ENCODE peak calls at places on chromosome 6, in four cellular contexts. One of them, this sample, is unnamed.

GRCh38 chr6:43951063-43951755 is 176.0 kb downstream of the MRPL14 start:
- DNase-seq in right lobe of liver: peak; percentile 91
- DNase-seq in ovary: peak; percentile 65
- DNase-seq in CD8-positive, alpha-beta memory T cell: no peak
- DNase-seq in this sample: no peak

GRCh38 chr6:160861824-160862223 is 129.7 kb upstream of the MAP3K4 start:
- DNase-seq in right lobe of liver: no peak
- DNase-seq in ovary: no peak
- DNase-seq in CD8-positive, alpha-beta memory T cell: no peak
- DNase-seq in this sample: no peak

GRCh38 chr6:105259912-105260889 is 80.4 kb upstream of the POPDC3 start:
- DNase-seq in right lobe of liver: no peak
- DNase-seq in ovary: no peak
- DNase-seq in CD8-positive, alpha-beta memory T cell: no peak
- DNase-seq in this sample: no peak

GRCh38 chr6:19699990-19700389 is 137.2 kb upstream of the ID4 start:
- DNase-seq in right lobe of liver: no peak
- DNase-seq in ovary: no peak
- DNase-seq in CD8-positive, alpha-beta memory T cell: no peak
- DNase-seq in this sample: no peak

GRCh38 chr6:40350193-40350941 is 236.8 kb downstream of the LRFN2 start:
- DNase-seq in right lobe of liver: no peak
- DNase-seq in ovary: no peak
- DNase-seq in CD8-positive, alpha-beta memory T cell: no peak
- DNase-seq in this sample: no peak

GRCh38 chr6:127967708-127968107 is 66.8 kb upstream of the THEMIS start:
- DNase-seq in right lobe of liver: no peak
- DNase-seq in ovary: no peak
- DNase-seq in CD8-positive, alpha-beta memory T cell: no peak
- DNase-seq in this sample: no peak

GRCh38 chr6:14383393-14384174 is 266.0 kb downstream of the CD83 start:
- DNase-seq in right lobe of liver: no peak
- DNase-seq in ovary: no peak
- DNase-seq in CD8-positive, alpha-beta memory T cell: no peak
- DNase-seq in this sample: no peak

GRCh38 chr6:149431905-149432775 is 32.1 kb downstream of the SUMO4 start:
- DNase-seq in right lobe of liver: peak; percentile 90
- DNase-seq in ovary: peak; percentile 91
- DNase-seq in CD8-positive, alpha-beta memory T cell: peak; percentile 89
- DNase-seq in this sample: peak; percentile 81

GRCh38 chr6:15371151-15371550 is 125.3 kb downstream of the JARID2 start:
- DNase-seq in right lobe of liver: no peak
- DNase-seq in ovary: no peak
- DNase-seq in CD8-positive, alpha-beta memory T cell: no peak
- DNase-seq in this sample: no peak

GRCh38 chr6:112145080-112145573 is 57.7 kb downstream of the FAM229B start:
- DNase-seq in right lobe of liver: no peak
- DNase-seq in ovary: no peak
- DNase-seq in CD8-positive, alpha-beta memory T cell: no peak
- DNase-seq in this sample: no peak

GRCh38 chr6:140434761-140435160 is 1060.3 kb upstream of the CITED2 start:
- DNase-seq in right lobe of liver: no peak
- DNase-seq in ovary: no peak
- DNase-seq in CD8-positive, alpha-beta memory T cell: no peak
- DNase-seq in this sample: no peak

GRCh38 chr6:142902636-142903053 is 42.3 kb downstream of the HIVEP2 start:
- DNase-seq in right lobe of liver: no peak
- DNase-seq in ovary: peak; percentile 72
- DNase-seq in CD8-positive, alpha-beta memory T cell: peak; percentile 91
- DNase-seq in this sample: peak; percentile 84

GRCh38 chr6:49949062-49949461 is 14.9 kb downstream of the DEFB114 start:
- DNase-seq in right lobe of liver: no peak
- DNase-seq in ovary: no peak
- DNase-seq in CD8-positive, alpha-beta memory T cell: no peak
- DNase-seq in this sample: no peak

GRCh38 chr6:52394251-52394666 is 25.9 kb upstream of the EFHC1 start:
- DNase-seq in right lobe of liver: no peak
- DNase-seq in ovary: no peak
- DNase-seq in CD8-positive, alpha-beta memory T cell: peak; percentile 52
- DNase-seq in this sample: peak; percentile 46

GRCh38 chr6:28903686-28904085 is 20.1 kb downstream of the TRIM27 start:
- DNase-seq in right lobe of liver: no peak
- DNase-seq in ovary: no peak
- DNase-seq in CD8-positive, alpha-beta memory T cell: no peak
- DNase-seq in this sample: no peak

GRCh38 chr6:46421239-46421638 is 70.0 kb downstream of the RCAN2 start:
- DNase-seq in right lobe of liver: no peak
- DNase-seq in ovary: no peak
- DNase-seq in CD8-positive, alpha-beta memory T cell: no peak
- DNase-seq in this sample: no peak

GRCh38 chr6:5316946-5317345 is 55.6 kb downstream of the FARS2 start:
- DNase-seq in right lobe of liver: no peak
- DNase-seq in ovary: no peak
- DNase-seq in CD8-positive, alpha-beta memory T cell: no peak
- DNase-seq in this sample: no peak

GRCh38 chr6:15770347-15771143 is 107.7 kb upstream of the DTNBP1 start:
- DNase-seq in right lobe of liver: no peak
- DNase-seq in ovary: no peak
- DNase-seq in CD8-positive, alpha-beta memory T cell: no peak
- DNase-seq in this sample: peak; percentile 17

GRCh38 chr6:11732036-11732545 is 46.5 kb downstream of the ADTRP start:
- DNase-seq in right lobe of liver: peak; percentile 55
- DNase-seq in ovary: no peak
- DNase-seq in CD8-positive, alpha-beta memory T cell: no peak
- DNase-seq in this sample: peak; percentile 66

GRCh38 chr6:2839982-2840793 is 1.5 kb downstream of the SERPINB1 start:
- DNase-seq in right lobe of liver: no peak
- DNase-seq in ovary: no peak
- DNase-seq in CD8-positive, alpha-beta memory T cell: peak; percentile 37
- DNase-seq in this sample: no peak

GRCh38 chr6:2842139-2842552 is 483 bp upstream of the SERPINB1 start:
- DNase-seq in right lobe of liver: no peak
- DNase-seq in ovary: no peak
- DNase-seq in CD8-positive, alpha-beta memory T cell: peak; percentile 42
- DNase-seq in this sample: no peak

GRCh38 chr6:2840794-2841061 is 935 bp downstream of the SERPINB1 start:
- DNase-seq in right lobe of liver: no peak
- DNase-seq in ovary: no peak
- DNase-seq in CD8-positive, alpha-beta memory T cell: no peak
- DNase-seq in this sample: no peak

GRCh38 chr6:2843138-2843740 is 1.6 kb upstream of the SERPINB1 start:
- DNase-seq in right lobe of liver: no peak
- DNase-seq in ovary: no peak
- DNase-seq in CD8-positive, alpha-beta memory T cell: peak; percentile 29
- DNase-seq in this sample: no peak

DNA sequence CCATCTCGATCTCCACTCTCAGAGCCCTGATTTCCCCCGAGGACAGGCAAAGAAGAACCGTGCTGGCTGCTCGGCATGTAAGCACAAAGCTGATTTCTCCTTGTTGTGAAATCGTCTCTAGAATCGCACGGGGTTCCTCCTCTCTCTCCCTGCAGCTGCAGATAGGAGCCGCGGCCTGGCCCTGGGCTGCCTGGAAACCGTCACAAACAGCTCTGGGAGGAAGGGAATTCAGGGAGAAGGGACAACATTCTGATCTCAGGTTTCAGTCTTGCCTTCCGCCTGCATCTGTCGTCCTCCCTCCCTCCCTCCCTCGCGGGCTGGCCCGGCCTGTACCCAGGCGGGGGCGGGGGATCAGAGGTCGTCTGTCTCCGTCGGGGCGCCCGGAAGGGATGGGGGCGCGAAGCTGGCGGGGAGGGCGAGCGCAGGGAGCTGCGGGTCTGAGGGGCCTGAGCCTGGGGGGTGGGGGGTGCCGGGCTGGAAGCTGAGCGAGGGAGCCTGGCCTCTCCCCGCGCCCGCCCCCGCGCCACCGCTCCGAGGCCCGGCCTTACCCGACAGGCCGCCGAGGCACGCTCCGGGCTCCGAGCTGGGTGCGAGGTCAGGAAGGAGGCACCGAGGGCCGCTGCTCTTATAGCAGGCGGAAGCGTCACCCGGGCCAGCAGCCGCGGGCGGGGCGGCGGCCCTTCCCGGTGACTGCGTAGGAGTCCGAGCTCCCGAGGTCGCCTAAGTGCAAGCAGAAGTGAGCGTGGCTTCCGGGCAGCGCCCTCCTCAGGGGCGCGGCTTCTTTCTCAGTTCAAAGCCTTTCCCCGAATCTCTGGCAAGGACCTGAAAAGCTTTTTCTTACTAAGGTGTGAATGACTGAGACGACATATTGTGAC is at the start of gene SERPINB1:
- DNase-seq in right lobe of liver: peak; percentile 88
- DNase-seq in ovary: peak; percentile 83
- DNase-seq in CD8-positive, alpha-beta memory T cell: peak; percentile 82
- DNase-seq in this sample: peak; percentile 94
- H3K27ac ChIP-seq in right lobe of liver: peak within 1 kb of the TSS; percentile 89
- H3K27ac ChIP-seq in ovary: peak within 1 kb of the TSS; percentile 75
- H3K27ac ChIP-seq in CD8-positive, alpha-beta memory T cell: peak within 1 kb of the TSS; percentile 82
- H3K27ac ChIP-seq in this sample: peak within 1 kb of the TSS; percentile 86

GRCh38 chr6:107328081-107328480 is 131.3 kb downstream of the PDSS2 start:
- DNase-seq in right lobe of liver: no peak
- DNase-seq in ovary: no peak
- DNase-seq in CD8-positive, alpha-beta memory T cell: no peak
- DNase-seq in this sample: no peak

GRCh38 chr6:107331409-107332386 is 127.7 kb downstream of the PDSS2 start:
- DNase-seq in right lobe of liver: no peak
- DNase-seq in ovary: no peak
- DNase-seq in CD8-positive, alpha-beta memory T cell: no peak
- DNase-seq in this sample: no peak

GRCh38 chr6:107333491-107333890 is 125.9 kb downstream of the PDSS2 start:
- DNase-seq in right lobe of liver: no peak
- DNase-seq in ovary: no peak
- DNase-seq in CD8-positive, alpha-beta memory T cell: no peak
- DNase-seq in this sample: no peak

GRCh38 chr6:107329063-107329462 is 130.3 kb downstream of the PDSS2 start:
- DNase-seq in right lobe of liver: no peak
- DNase-seq in ovary: no peak
- DNase-seq in CD8-positive, alpha-beta memory T cell: no peak
- DNase-seq in this sample: no peak

GRCh38 chr6:107330190-107330589 is 129.2 kb downstream of the PDSS2 start:
- DNase-seq in right lobe of liver: no peak
- DNase-seq in ovary: no peak
- DNase-seq in CD8-positive, alpha-beta memory T cell: no peak
- DNase-seq in this sample: no peak
- H3K4me3 ChIP-seq in right lobe of liver: no peak overlapping the region
- H3K4me3 ChIP-seq in ovary: no peak overlapping the region
- H3K4me3 ChIP-seq in CD8-positive, alpha-beta memory T cell: no peak overlapping the region
- H3K4me3 ChIP-seq in this sample: no peak overlapping the region

GRCh38 chr6:31883699-31884098 is 4.9 kb upstream of the SLC44A4 start:
- DNase-seq in right lobe of liver: no peak
- DNase-seq in ovary: no peak
- DNase-seq in CD8-positive, alpha-beta memory T cell: no peak
- DNase-seq in this sample: no peak
- H3K36me3 ChIP-seq in right lobe of liver: peaks cover 2% of the 10 kb centered on the region
- H3K36me3 ChIP-seq in ovary: no peaks in the 10 kb centered on the region
- H3K36me3 ChIP-seq in CD8-positive, alpha-beta memory T cell: peaks cover 38% of the 10 kb centered on the region
- H3K36me3 ChIP-seq in this sample: peaks cover 64% of the 10 kb centered on the region

GRCh38 chr6:6901205-6901719 is 206.5 kb upstream of the RREB1 start:
- DNase-seq in right lobe of liver: no peak
- DNase-seq in ovary: no peak
- DNase-seq in CD8-positive, alpha-beta memory T cell: no peak
- DNase-seq in this sample: no peak
- H3K27ac ChIP-seq in right lobe of liver: no peak overlapping the region
- H3K27ac ChIP-seq in ovary: no peak overlapping the region
- H3K27ac ChIP-seq in CD8-positive, alpha-beta memory T cell: no peak overlapping the region
- H3K27ac ChIP-seq in this sample: no peak overlapping the region

GRCh38 chr6:77341058-77341986 is 122.0 kb downstream of the HTR1B start:
- DNase-seq in right lobe of liver: no peak
- DNase-seq in ovary: no peak
- DNase-seq in CD8-positive, alpha-beta memory T cell: no peak
- DNase-seq in this sample: no peak
- H3K4me3 ChIP-seq in right lobe of liver: no peak overlapping the region
- H3K4me3 ChIP-seq in ovary: no peak overlapping the region
- H3K4me3 ChIP-seq in CD8-positive, alpha-beta memory T cell: no peak overlapping the region
- H3K4me3 ChIP-seq in this sample: no peak overlapping the region

GRCh38 chr6:80022803-80023202 is 18.4 kb downstream of the TTK start:
- DNase-seq in right lobe of liver: no peak
- DNase-seq in ovary: no peak
- DNase-seq in CD8-positive, alpha-beta memory T cell: no peak
- DNase-seq in this sample: no peak
- H3K36me3 ChIP-seq in right lobe of liver: no peaks in the 10 kb centered on the region
- H3K36me3 ChIP-seq in ovary: no peaks in the 10 kb centered on the region
- H3K36me3 ChIP-seq in CD8-positive, alpha-beta memory T cell: no peaks in the 10 kb centered on the region
- H3K36me3 ChIP-seq in this sample: no peaks in the 10 kb centered on the region

This sample was measured in CD4-positive, CD25-positive, alpha-beta regulatory T cell.